ENCODE peak calls at places on chromosomes 6 and 20, in ten cellular contexts. W is OCI-LY7; K is esophagus muscularis mucosa; N is brain microvascular endothelial cell; Z is uterus; S is PC-9; R is IMR-90; U is fibroblast of lung; B is HAP-1; O is CD4-positive, CD25-positive, alpha-beta regulatory T cell. A is an unnamed sample. For H3K36me3, the result is how much of the 10 kb centered on the place peaks cover.

GRCh38 chr20:37989601-37990001 is 43.7 kb downstream of the TTI1 start:
- DNase-seq in B (no peak), N (no peak), W (no peak), O (no peak), S (no peak), R (no peak), U (no peak), Z (peak), K (no peak), A (no peak)

GRCh38 chr20:35660122-35660937 is 4.4 kb downstream of the CPNE1 start:
- DNase-seq in K (peak), U (no peak), R (no peak), S (no peak), N (no peak), Z (no peak), W (no peak), O (no peak), B (no peak), A (no peak)

GRCh38 chr6:139290787-139291294 is 957 bp downstream of the TXLNB start:
- DNase-seq in B (no peak), Z (peak), S (peak), U (peak), K (no peak), O (peak), R (peak), N (peak), W (peak), A (no peak)

GRCh38 chr20:36085686-36086267 is 68.8 kb upstream of the EPB41L1 start:
- DNase-seq in O (no peak), N (peak), U (peak), R (peak), Z (no peak), W (no peak), K (no peak), B (no peak), S (peak), A (no peak)

GRCh38 chr6:79646006-79646405 is 14.9 kb downstream of the SH3BGRL2 start:
- DNase-seq in S (no peak), B (no peak), Z (no peak), K (no peak), U (no peak), W (peak), R (no peak), N (no peak), O (peak), A (no peak)

GRCh38 chr20:41176711-41177552 is 39.6 kb downstream of the PLCG1 start:
- DNase-seq in W (no peak), K (peak), O (no peak), R (no peak), Z (no peak), B (no peak), S (no peak), U (no peak), N (no peak), A (no peak)

GRCh38 chr20:39010496-39010895 is 48.4 kb downstream of the DHX35 start:
- DNase-seq in S (no peak), Z (no peak), U (no peak), B (no peak), N (no peak), W (no peak), O (no peak), R (no peak), K (no peak), A (no peak)

GRCh38 chr6:30591008-30591407 is 19.8 kb downstream of the ABCF1 start:
- DNase-seq in N (no peak), O (no peak), Z (no peak), B (no peak), S (peak), R (peak), K (no peak), W (no peak), U (peak), A (no peak)

GRCh38 chr6:137233561-137234504 is 14.6 kb upstream of the IFNGR1 start:
- DNase-seq in N (peak), O (no peak), Z (peak), U (peak), R (peak), K (peak), B (no peak), S (peak), W (no peak), A (no peak)

GRCh38 chr20:35226775-35227681 is 538 bp downstream of the MMP24 start:
- DNase-seq in U (peak), W (peak), K (no peak), B (peak), S (no peak), R (peak), O (peak), N (peak), Z (peak), A (no peak)

DNA sequence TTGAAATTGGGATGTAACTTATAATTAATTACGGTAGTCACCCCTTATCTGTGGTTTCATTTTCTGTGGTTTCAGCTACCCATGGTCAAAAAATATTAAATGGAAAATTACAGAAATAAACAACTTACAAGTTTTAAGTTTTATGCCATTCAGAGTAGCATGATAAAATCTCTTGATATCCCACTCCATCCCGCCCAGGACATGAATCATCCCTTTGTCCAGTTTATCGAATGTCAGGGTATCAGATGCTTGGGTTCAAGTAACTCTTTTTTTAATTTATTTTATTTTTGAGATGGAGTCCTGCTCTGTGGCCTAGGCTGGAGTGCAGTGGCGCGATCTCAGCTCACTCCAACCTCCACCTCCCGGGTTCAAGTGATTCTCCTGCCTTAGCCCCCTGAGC is 15.5 kb downstream of the PTK7 start:
- DNase-seq in K (no peak), R (no peak), N (no peak), U (no peak), B (no peak), O (no peak), Z (no peak), S (no peak), W (no peak), A (no peak)
- H3K36me3 ChIP-seq in K (under half), R (under half), N (under half), U (under half), B (under half), O (under half), Z (under half), S (under half), W (under half), A (under half)

GRCh38 chr20:49969234-49969633 is 13.5 kb upstream of the SNAI1 start:
- DNase-seq in O (no peak), W (no peak), S (peak), K (no peak), Z (no peak), R (no peak), B (no peak), U (no peak), N (no peak), A (no peak)

GRCh38 chr20:49969946-49970345 is 12.8 kb upstream of the SNAI1 start:
- DNase-seq in U (no peak), K (no peak), S (peak), N (no peak), W (no peak), B (no peak), O (no peak), Z (no peak), R (no peak), A (no peak)

GRCh38 chr20:49965781-49966304 is 16.9 kb upstream of the SNAI1 start:
- DNase-seq in N (no peak), W (no peak), S (peak), R (no peak), O (no peak), U (no peak), B (no peak), Z (no peak), K (no peak), A (no peak)

GRCh38 chr20:49973964-49974363 is 8.8 kb upstream of the SNAI1 start:
- DNase-seq in B (no peak), Z (no peak), U (no peak), K (no peak), S (no peak), R (no peak), W (no peak), O (no peak), N (no peak), A (no peak)

DNA sequence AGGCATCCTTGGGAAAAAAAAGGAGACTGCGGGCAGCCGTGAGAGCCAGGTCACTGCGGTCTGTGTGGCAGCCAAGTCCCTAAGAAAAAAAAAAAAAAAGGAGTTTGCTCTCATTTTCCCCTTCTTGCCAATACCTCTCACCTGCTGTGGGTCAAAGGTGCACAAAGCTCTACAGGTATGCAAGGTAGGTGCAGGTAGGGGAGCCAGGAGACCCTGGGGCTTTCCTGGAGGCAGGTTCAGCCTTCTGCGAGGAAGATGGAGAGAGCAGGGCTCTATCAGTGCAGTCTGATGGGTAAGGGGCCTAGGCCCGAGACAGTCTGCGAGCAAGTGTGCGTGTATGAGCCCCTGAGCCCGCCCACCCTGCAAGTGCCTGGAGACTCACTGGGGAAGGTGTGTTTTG is 12.3 kb upstream of the SNAI1 start:
- DNase-seq in W (no peak), S (peak), U (no peak), O (no peak), Z (no peak), B (no peak), R (no peak), K (no peak), N (no peak), A (no peak)
- H3K36me3 ChIP-seq in W (under half), S (under half), U (under half), O (under half), Z (under half), B (under half), R (under half), K (under half), N (under half), A (under half)

DNA sequence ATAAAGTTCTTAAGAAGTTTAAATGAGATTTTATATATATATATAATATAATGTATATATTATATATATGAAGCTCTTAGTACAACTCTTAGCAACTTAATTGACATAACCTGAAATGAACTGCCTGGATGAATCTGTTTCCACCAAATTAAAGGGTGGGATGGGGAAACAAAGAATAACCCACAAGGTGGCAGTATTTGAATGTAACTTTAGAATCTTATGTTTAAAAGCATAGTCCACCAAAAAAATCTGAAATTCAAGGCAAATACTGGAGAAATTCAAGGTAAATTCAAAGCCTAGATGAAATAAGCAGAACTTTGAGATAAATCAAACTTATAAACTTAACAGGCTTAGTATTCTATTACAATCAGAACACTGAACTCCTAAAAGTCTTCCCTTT is 4.4 kb upstream of the IBTK start:
- DNase-seq in N (peak), O (peak), R (peak), W (peak), U (peak), Z (no peak), S (no peak), B (peak), K (no peak), A (no peak)
- H3K36me3 ChIP-seq in N (under half), O (under half), R (under half), W (under half), U (under half), Z (under half), S (under half), B (under half), K (under half), A (under half)

DNA sequence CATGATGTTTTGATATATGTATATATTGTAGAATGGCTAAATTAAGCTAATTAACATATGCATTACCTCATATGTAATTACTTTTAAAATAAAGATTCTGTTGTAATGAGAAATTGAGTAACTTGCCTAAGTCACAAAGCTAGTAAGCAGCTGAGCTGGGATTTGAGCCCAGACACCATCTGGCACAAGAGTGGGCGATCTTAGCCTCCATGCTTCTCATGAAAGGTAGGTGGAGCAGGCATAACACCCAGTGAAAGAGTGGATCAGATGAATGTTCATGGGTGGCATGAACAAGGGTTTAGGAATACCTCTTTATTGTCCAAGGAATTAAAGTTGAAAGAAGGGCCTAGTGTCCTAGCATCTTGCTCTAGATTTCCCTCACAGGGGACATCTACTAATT is 365.4 kb downstream of the TFAP2B start:
- DNase-seq in N (no peak), Z (no peak), K (no peak), B (no peak), S (no peak), U (no peak), O (no peak), R (no peak), W (no peak), A (no peak)
- H3K36me3 ChIP-seq in N (under half), Z (under half), K (under half), B (under half), S (under half), U (under half), O (under half), R (under half), W (under half), A (under half)

DNA sequence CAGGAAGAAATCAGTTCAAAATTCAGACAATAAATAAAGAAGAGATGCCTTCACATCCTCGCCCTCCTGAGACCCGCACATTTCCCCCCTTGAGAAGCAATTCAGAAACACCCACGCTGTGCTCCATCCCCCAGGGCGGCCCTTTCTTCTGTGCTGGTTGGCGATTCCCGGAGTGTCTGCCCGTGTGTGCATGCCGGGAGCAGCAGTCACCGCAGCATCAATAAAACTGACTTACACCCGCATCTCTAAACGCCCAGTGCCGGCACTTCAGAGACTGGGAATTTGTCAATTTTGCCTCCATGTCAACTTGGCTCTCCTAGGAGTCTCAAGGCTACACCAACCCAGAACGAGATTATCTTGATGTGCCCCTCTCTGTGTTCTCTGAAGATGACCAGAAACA is 67.4 kb upstream of the TRAF3IP2 start:
- DNase-seq in N (no peak), W (no peak), O (no peak), Z (no peak), U (peak), K (no peak), S (no peak), R (no peak), B (no peak), A (no peak)
- H3K36me3 ChIP-seq in N (under half), W (under half), O (half or more), Z (under half), U (under half), K (under half), S (under half), R (under half), B (under half), A (under half)

GRCh38 chr6:159742165-159742564 is 14.9 kb downstream of the WTAP start:
- DNase-seq in U (no peak), K (no peak), S (no peak), Z (no peak), R (no peak), W (no peak), O (no peak), N (no peak), B (no peak), A (no peak)

GRCh38 chr6:159746759-159747158 is 15.1 kb upstream of the ACAT2 start:
- DNase-seq in U (no peak), B (no peak), N (no peak), K (no peak), W (no peak), O (no peak), S (no peak), Z (no peak), R (no peak), A (no peak)

GRCh38 chr6:159745081-159745480 is 16.8 kb upstream of the ACAT2 start:
- DNase-seq in S (no peak), B (no peak), Z (no peak), U (no peak), N (no peak), O (no peak), R (no peak), W (no peak), K (no peak), A (no peak)
- H3K36me3 ChIP-seq in S (half or more), B (half or more), Z (under half), U (under half), N (half or more), O (half or more), R (half or more), W (half or more), K (half or more), A (under half)

A was measured in iPS DF 6.9.